ENCODE peak calls at places on chromosomes 3 and 15, in nine cellular contexts. Z is HepG2, J is transverse colon, H is GM12878, E is breast epithelium, D is adrenal gland, F is A549, B is uterus, Q is gastrocnemius medialis. T is an unnamed sample.

GRCh38 chr3:184954251-184954650 is 142.3 kb downstream of the VPS8 start:
- DNase-seq in Z (no peak), J (no peak), H (no peak), E (no peak), D (no peak), F (no peak), B (no peak), Q (no peak), T (no peak)

GRCh38 chr15:85404922-85405293 is 24.5 kb downstream of the AKAP13 start:
- DNase-seq in Z (no peak), J (no peak), H (no peak), E (no peak), D (no peak), F (no peak), B (no peak), Q (no peak), T (no peak)

GRCh38 chr3:151037746-151038145 is 47.7 kb upstream of the MED12L start:
- DNase-seq in Z (no peak), J (peak; percentile 9), H (no peak), E (no peak), D (peak; percentile 28), F (peak; percentile 41), B (peak; percentile 49), Q (no peak), T (no peak)

GRCh38 chr15:80105193-80105984 is 45.9 kb downstream of the ZFAND6 start:
- DNase-seq in Z (no peak), J (no peak), H (no peak), E (no peak), D (no peak), F (no peak), B (no peak), Q (no peak), T (no peak)

GRCh38 chr3:86991482-86991815 is 500 bp upstream of the VGLL3 start:
- DNase-seq in Z (no peak), J (no peak), H (no peak), E (no peak), D (no peak), F (no peak), B (no peak), Q (no peak), T (no peak)

GRCh38 chr3:20637729-20638128 is 451.7 kb upstream of the SGO1 start:
- DNase-seq in Z (no peak), J (no peak), H (no peak), E (no peak), D (no peak), F (no peak), B (no peak), Q (no peak), T (no peak)

GRCh38 chr3:73324203-73325155 is 263.0 kb downstream of the EBLN2 start:
- DNase-seq in Z (no peak), J (no peak), H (no peak), E (no peak), D (no peak), F (no peak), B (peak; percentile 20), Q (no peak), T (no peak)

GRCh38 chr3:162719684-162720341 is 1223.2 kb downstream of the OTOL1 start:
- DNase-seq in Z (no peak), J (no peak), H (no peak), E (no peak), D (no peak), F (peak; percentile 83), B (no peak), Q (no peak), T (no peak)

GRCh38 chr3:68560728-68561127 is 371.6 kb downstream of the TAFA4 start:
- DNase-seq in Z (no peak), J (no peak), H (no peak), E (no peak), D (no peak), F (no peak), B (no peak), Q (no peak), T (no peak)

GRCh38 chr3:133742351-133743091 is 3.7 kb upstream of the TF start:
- DNase-seq in Z (peak; percentile 97), J (no peak), H (peak; percentile 7), E (no peak), D (no peak), F (peak; percentile 80), B (no peak), Q (no peak), T (no peak)

GRCh38 chr3:58012302-58012701 is 4.1 kb downstream of the FLNB start:
- DNase-seq in Z (no peak), J (no peak), H (peak; percentile 30), E (no peak), D (no peak), F (no peak), B (no peak), Q (no peak), T (no peak)

GRCh38 chr3:41320953-41321641 is 121.8 kb downstream of the CTNNB1 start:
- DNase-seq in Z (no peak), J (no peak), H (no peak), E (no peak), D (no peak), F (no peak), B (no peak), Q (no peak), T (no peak)

GRCh38 chr15:98794754-98795153 is 146.4 kb downstream of the IGF1R start:
- DNase-seq in Z (peak; percentile 40), J (no peak), H (no peak), E (no peak), D (peak; percentile 59), F (peak; percentile 66), B (no peak), Q (no peak), T (no peak)

GRCh38 chr3:169430687-169431404 is 232.7 kb downstream of the MECOM start:
- DNase-seq in Z (no peak), J (no peak), H (no peak), E (no peak), D (no peak), F (peak; percentile 3), B (no peak), Q (no peak), T (peak; percentile 43)

GRCh38 chr15:26767169-26767670 is 5.6 kb downstream of the GABRB3 start:
- DNase-seq in Z (no peak), J (no peak), H (no peak), E (no peak), D (no peak), F (peak; percentile 59), B (no peak), Q (no peak), T (no peak)

GRCh38 chr3:16085884-16086608 is 88.4 kb upstream of the GALNT15 start:
- DNase-seq in Z (no peak), J (no peak), H (no peak), E (no peak), D (peak; percentile 55), F (no peak), B (peak; percentile 77), Q (peak; percentile 39), T (no peak)

GRCh38 chr3:7875858-7876442 is 625.7 kb upstream of the LMCD1 start:
- DNase-seq in Z (no peak), J (no peak), H (no peak), E (no peak), D (peak; percentile 26), F (no peak), B (no peak), Q (no peak), T (no peak)

GRCh38 chr15:57015897-57016296 is 97.5 kb downstream of the TCF12 start:
- DNase-seq in Z (peak; percentile 34), J (no peak), H (no peak), E (no peak), D (no peak), F (peak; percentile 25), B (no peak), Q (no peak), T (no peak)

GRCh38 chr15:63504979-63505841 is 817 bp downstream of the USP3 start:
- DNase-seq in Z (peak; percentile 64), J (peak; percentile 80), H (no peak), E (peak; percentile 68), D (peak; percentile 72), F (peak; percentile 85), B (peak; percentile 53), Q (peak; percentile 62), T (peak; percentile 82)

GRCh38 chr3:50356553-50356952 is 2.8 kb downstream of the TMEM115 start:
- DNase-seq in Z (no peak), J (peak; percentile 83), H (no peak), E (no peak), D (peak; percentile 41), F (no peak), B (no peak), Q (peak; percentile 30), T (peak; percentile 60)

GRCh38 chr3:73401616-73402265 is 223.0 kb downstream of the PDZRN3 start:
- DNase-seq in Z (no peak), J (peak; percentile 30), H (no peak), E (no peak), D (peak; percentile 19), F (no peak), B (peak; percentile 76), Q (no peak), T (no peak)

DNA sequence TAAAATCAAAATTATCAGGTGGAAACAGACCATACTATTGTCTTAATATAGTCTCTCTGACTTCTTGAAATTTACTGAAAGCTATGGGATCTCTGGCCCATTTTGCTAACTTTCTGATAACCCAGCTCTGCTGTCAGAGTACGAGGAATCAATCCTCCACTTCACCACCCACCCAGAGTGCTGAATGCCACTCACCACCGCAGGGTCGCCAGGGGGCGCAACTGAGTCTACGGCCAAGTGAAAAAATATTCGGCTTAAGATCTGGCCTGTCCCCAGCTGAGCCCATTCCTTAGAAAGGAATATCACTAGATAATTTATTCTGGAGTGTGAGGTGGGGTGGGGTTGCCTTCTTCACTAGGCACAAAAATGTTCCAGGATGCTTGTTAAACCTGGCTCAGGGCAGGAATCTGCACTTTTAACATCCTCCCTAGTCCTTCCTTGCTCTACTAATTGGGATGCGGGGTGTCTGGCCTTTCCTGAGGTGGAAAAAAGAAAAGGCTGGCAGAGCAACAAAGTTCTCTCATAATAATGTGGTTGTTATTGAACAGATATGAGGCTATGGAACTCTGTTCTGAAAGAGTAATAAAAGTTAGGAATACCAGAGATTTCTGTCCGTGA is 520.6 kb downstream of the MFSD1 start:
- DNase-seq in Z (peak; percentile 7), J (peak; percentile 11), H (no peak), E (no peak), D (peak; percentile 50), F (peak; percentile 40), B (no peak), Q (no peak), T (peak; percentile 46)
- TF ChIP-seq CTCF in Z (peak; percentile 57), J (no peak), H (peak; percentile 90), E (no peak), D (peak; percentile 44), F (peak; percentile 57), B (peak; percentile 14), Q (peak; percentile 42), T (peak; percentile 90)

GRCh38 chr3:196611761-196612483 is 27.6 kb upstream of the NRROS start:
- DNase-seq in Z (no peak), J (no peak), H (no peak), E (no peak), D (no peak), F (no peak), B (no peak), Q (no peak), T (peak; percentile 86)
- TF ChIP-seq POLR2A in Z (no peak), J (no peak), H (no peak), E (no peak), D (no peak), F (no peak), B (no peak), Q (no peak), T (peak; percentile 46)

GRCh38 chr3:117268318-117268717 is 558.7 kb downstream of the TUSC7 start:
- DNase-seq in Z (no peak), J (no peak), H (no peak), E (no peak), D (no peak), F (no peak), B (no peak), Q (no peak), T (no peak)
- TF ChIP-seq CTCF in Z (no peak), J (no peak), H (no peak), E (no peak), D (no peak), F (no peak), B (no peak), Q (no peak), T (no peak)

GRCh38 chr3:48663489-48664312 is 1.0 kb upstream of the CELSR3 start:
- DNase-seq in Z (peak; percentile 96), J (peak; percentile 97), H (peak; percentile 89), E (peak; percentile 94), D (peak; percentile 96), F (peak; percentile 99), B (peak; percentile 83), Q (peak; percentile 32), T (no peak)
- TF ChIP-seq POLR2A in Z (no peak), J (peak; percentile 64), H (peak; percentile 72), E (no peak), D (peak; percentile 75), F (peak; percentile 64), B (peak; percentile 64), Q (no peak), T (no peak)